ENCODE peak calls at places on chromosomes 16 and 17, in four cellular contexts. T is heart right ventricle, M is Panc1, U is PC-3. E is an unnamed sample.

GRCh38 chr17:2074919-2075318 is 20.0 kb downstream of the HIC1 start:
- DNase-seq in T (no peak), M (no peak), U (no peak), E (no peak)

GRCh38 chr17:13281626-13282025 is 263.8 kb upstream of the ELAC2 start:
- DNase-seq in T (no peak), M (no peak), U (no peak), E (no peak)

GRCh38 chr17:78933959-78934568 is 8.9 kb upstream of the TIMP2 start:
- DNase-seq in T (peak; percentile 94), M (peak; percentile 51), U (peak; percentile 95), E (no peak)

GRCh38 chr17:2373179-2373578 is 27.7 kb downstream of the MNT start:
- DNase-seq in T (no peak), M (no peak), U (no peak), E (no peak)

GRCh38 chr17:78172284-78173024 is 4.1 kb downstream of the SYNGR2 start:
- DNase-seq in T (peak; percentile 57), M (no peak), U (no peak), E (no peak)

GRCh38 chr17:81515530-81516041 is 3.0 kb upstream of the ACTG1 start:
- DNase-seq in T (no peak), M (no peak), U (no peak), E (no peak)

GRCh38 chr16:70294385-70295029 is 4.5 kb upstream of the DDX19B start:
- DNase-seq in T (no peak), M (no peak), U (no peak), E (no peak)

GRCh38 chr17:72446525-72447250 is 325.9 kb downstream of the SOX9 start:
- DNase-seq in T (no peak), M (no peak), U (no peak), E (no peak)

GRCh38 chr16:87255866-87256265 is 61.3 kb downstream of the C16orf95 start:
- DNase-seq in T (no peak), M (no peak), U (no peak), E (no peak)

GRCh38 chr16:68083239-68083781 is 1.9 kb upstream of the NFATC3 start:
- DNase-seq in T (no peak), M (no peak), U (no peak), E (no peak)

GRCh38 chr17:49567871-49568694 is 7.6 kb upstream of the NXPH3 start:
- DNase-seq in T (peak; percentile 89), M (no peak), U (peak; percentile 93), E (no peak)

GRCh38 chr17:66791337-66791736 is 43.6 kb upstream of the CACNG5 start:
- DNase-seq in T (no peak), M (no peak), U (no peak), E (no peak)

GRCh38 chr17:58783380-58783779 is 27.7 kb downstream of the PPM1E start:
- DNase-seq in T (no peak), M (no peak), U (peak; percentile 12), E (no peak)

GRCh38 chr17:40241435-40241834 is 22.3 kb downstream of the WIPF2 start:
- DNase-seq in T (no peak), M (no peak), U (no peak), E (no peak)

GRCh38 chr17:7982171-7982570 is 20.2 kb upstream of the GUCY2D start:
- DNase-seq in T (no peak), M (no peak), U (peak; percentile 73), E (no peak)

GRCh38 chr16:20415541-20415940 is 6.2 kb downstream of the ACSM5 start:
- DNase-seq in T (no peak), M (no peak), U (peak; percentile 10), E (no peak)

GRCh38 chr17:59329558-59330313 is 1.7 kb upstream of the YPEL2 start:
- DNase-seq in T (peak; percentile 76), M (no peak), U (peak; percentile 78), E (no peak)

GRCh38 chr16:75947626-75948239 is 221.4 kb upstream of the CPHXL start:
- DNase-seq in T (no peak), M (no peak), U (no peak), E (no peak)

GRCh38 chr16:48081656-48082055 is 74.1 kb downstream of the ABCC12 start:
- DNase-seq in T (no peak), M (peak; percentile 4), U (peak; percentile 87), E (no peak)

GRCh38 chr17:77829871-77830799 is 128.4 kb upstream of the TNRC6C start:
- DNase-seq in T (peak; percentile 86), M (no peak), U (peak; percentile 53), E (no peak)

GRCh38 chr17:75652934-75653549 is 13.9 kb downstream of the RECQL5 start:
- DNase-seq in T (no peak), M (no peak), U (peak; percentile 55), E (no peak)

GRCh38 chr16:80580109-80580832 is 39.5 kb downstream of the DYNLRB2 start:
- DNase-seq in T (no peak), M (no peak), U (peak; percentile 26), E (no peak)

GRCh38 chr16:4512473-4512872 is 26.1 kb downstream of the CDIP1 start:
- DNase-seq in T (no peak), M (no peak), U (no peak), E (no peak)

GRCh38 chr16:4515611-4516233 is 22.9 kb downstream of the CDIP1 start:
- DNase-seq in T (no peak), M (no peak), U (no peak), E (no peak)

GRCh38 chr16:4513086-4513860 is 25.3 kb downstream of the CDIP1 start:
- DNase-seq in T (no peak), M (no peak), U (no peak), E (no peak)

GRCh38 chr16:4513881-4514280 is 24.7 kb downstream of the CDIP1 start:
- DNase-seq in T (no peak), M (no peak), U (no peak), E (no peak)

GRCh38 chr16:4514606-4515005 is 24.0 kb downstream of the CDIP1 start:
- DNase-seq in T (no peak), M (no peak), U (no peak), E (no peak)
- H3K27ac ChIP-seq in T (peak overlapping the region; percentile 32), M (no peak overlapping the region), U (no peak overlapping the region), E (no peak overlapping the region)

DNA sequence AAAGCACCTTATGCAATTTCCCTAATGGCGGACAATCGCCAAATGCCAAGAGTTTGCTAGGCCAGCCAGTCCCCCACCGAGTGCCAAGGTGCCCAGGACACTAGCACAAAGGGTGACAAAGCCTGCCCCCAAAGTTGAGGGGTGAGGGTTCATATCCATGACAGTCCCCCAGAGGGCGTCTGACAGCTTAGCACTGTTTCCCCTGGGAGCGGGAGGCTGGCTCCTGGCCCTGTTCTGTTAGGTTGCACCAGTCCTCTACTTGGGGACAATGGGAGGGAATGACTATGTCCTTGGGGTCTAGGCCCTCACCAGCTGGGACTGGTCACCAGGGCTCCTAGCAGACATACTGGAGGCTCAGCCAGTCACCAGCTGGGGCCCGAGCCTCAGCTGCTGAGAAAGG is 66.9 kb downstream of the MYO18A start:
- DNase-seq in T (no peak), M (no peak), U (no peak), E (no peak)
- H3K36me3 ChIP-seq in T (peaks cover 16% of the 10 kb centered on the region), M (peaks cover 3% of the 10 kb centered on the region), U (no peaks in the 10 kb centered on the region), E (no peaks in the 10 kb centered on the region)

GRCh38 chr16:787261-787966 is 767 bp downstream of the RPUSD1 start:
- DNase-seq in T (no peak), M (no peak), U (no peak), E (no peak)

GRCh38 chr16:787978-788398 is at the start of gene RPUSD1:
- DNase-seq in T (no peak), M (no peak), U (no peak), E (no peak)

GRCh38 chr16:790086-790485 is 1.7 kb downstream of the CHTF18 start:
- DNase-seq in T (no peak), M (no peak), U (no peak), E (no peak)

GRCh38 chr16:789451-789850 is 1.0 kb downstream of the CHTF18 start:
- DNase-seq in T (no peak), M (no peak), U (no peak), E (no peak)

GRCh38 chr16:788399-789126 is at the start of gene CHTF18:
- DNase-seq in T (peak; percentile 90), M (no peak), U (peak; percentile 88), E (no peak)
- H3K27ac ChIP-seq in T (peak within 1 kb of the TSS; percentile 73), M (peak within 1 kb of the TSS; percentile 79), U (no peak within 1 kb of the TSS), E (no peak within 1 kb of the TSS)

GRCh38 chr17:80347948-80348351 is 67.0 kb upstream of the ENDOV start:
- DNase-seq in T (no peak), M (no peak), U (no peak), E (no peak)

GRCh38 chr17:80352216-80352895 is 62.6 kb upstream of the ENDOV start:
- DNase-seq in T (no peak), M (no peak), U (no peak), E (no peak)

GRCh38 chr17:80347536-80347935 is 67.4 kb upstream of the ENDOV start:
- DNase-seq in T (no peak), M (no peak), U (no peak), E (no peak)

GRCh38 chr17:80348551-80349436 is 66.2 kb upstream of the ENDOV start:
- DNase-seq in T (no peak), M (no peak), U (peak; percentile 16), E (no peak)

GRCh38 chr17:80349437-80350160 is 65.4 kb upstream of the ENDOV start:
- DNase-seq in T (no peak), M (no peak), U (no peak), E (no peak)
- H3K36me3 ChIP-seq in T (peaks cover 68% of the 10 kb centered on the region), M (peaks cover 39% of the 10 kb centered on the region), U (peaks cover 78% of the 10 kb centered on the region), E (peaks cover 62% of the 10 kb centered on the region)

GRCh38 chr17:1067282-1067956 is 70.5 kb downstream of the TIMM22 start:
- DNase-seq in T (peak; percentile 52), M (no peak), U (peak; percentile 36), E (no peak)
- H3K27ac ChIP-seq in T (peak overlapping the region; percentile 39), M (no peak overlapping the region), U (no peak overlapping the region), E (no peak overlapping the region)

GRCh38 chr16:50797456-50797855 is 55.6 kb downstream of the CYLD start:
- DNase-seq in T (no peak), M (no peak), U (no peak), E (no peak)
- H3K36me3 ChIP-seq in T (peaks cover 16% of the 10 kb centered on the region), M (no peaks in the 10 kb centered on the region), U (no peaks in the 10 kb centered on the region), E (no peaks in the 10 kb centered on the region)

GRCh38 chr17:83175551-83176271 is 96.3 kb downstream of the METRNL start:
- DNase-seq in T (no peak), M (no peak), U (no peak), E (no peak)
- H3K27ac ChIP-seq in T (no peak overlapping the region), M (no peak overlapping the region), U (no peak overlapping the region), E (no peak overlapping the region)

GRCh38 chr17:27615121-27615520 is 15.9 kb upstream of the LGALS9 start:
- DNase-seq in T (no peak), M (no peak), U (no peak), E (no peak)

GRCh38 chr17:27616414-27616813 is 14.6 kb upstream of the LGALS9 start:
- DNase-seq in T (no peak), M (no peak), U (no peak), E (no peak)

GRCh38 chr17:27620721-27621120 is 10.3 kb upstream of the LGALS9 start:
- DNase-seq in T (no peak), M (no peak), U (no peak), E (no peak)

GRCh38 chr17:27621557-27621956 is 9.4 kb upstream of the LGALS9 start:
- DNase-seq in T (no peak), M (no peak), U (no peak), E (no peak)

DNA sequence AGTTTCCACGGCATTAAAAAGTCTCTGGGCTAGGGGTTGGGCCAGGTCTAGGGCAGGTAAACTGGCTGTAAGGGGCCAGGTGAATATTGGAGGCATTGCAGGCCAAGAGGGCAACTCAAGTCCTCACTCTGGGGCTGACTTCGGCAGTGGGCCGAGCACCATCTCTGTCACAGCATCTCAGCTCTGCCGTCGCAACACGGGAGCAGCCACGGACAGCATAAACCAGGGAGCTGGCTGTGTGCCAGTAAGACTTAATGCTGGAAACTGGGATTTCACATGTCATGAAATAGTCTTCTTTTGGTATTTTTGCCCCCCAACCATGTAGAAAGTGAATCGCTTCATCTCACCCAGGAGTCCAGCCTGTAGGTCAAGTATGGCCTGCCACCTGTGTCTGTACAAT is 12.6 kb upstream of the LGALS9 start:
- DNase-seq in T (no peak), M (no peak), U (no peak), E (no peak)
- H3K36me3 ChIP-seq in T (peaks cover 20% of the 10 kb centered on the region), M (no peaks in the 10 kb centered on the region), U (no peaks in the 10 kb centered on the region), E (peaks cover 8% of the 10 kb centered on the region)

E was measured in iPS DF 6.9.